ENCODE peak calls at places on chromosomes 16 and 17, in four cellular contexts. N, P, X and S are unnamed samples.
A peak's percentile ranks its signal among the peaks of the same experiment; 100 is the strongest.

GRCh38 chr16:58001781-58002410 is 689 bp downstream of the USB1 start:
- DNase-seq in N (no peak), P (no peak), X (no peak), S (peak; percentile 18)

GRCh38 chr16:50071075-50071671 is 5.4 kb downstream of the HEATR3 start:
- DNase-seq in N (no peak), P (no peak), X (no peak), S (no peak)

GRCh38 chr17:78044280-78044835 is 84.2 kb downstream of the TMC6 start:
- DNase-seq in N (no peak), P (no peak), X (no peak), S (no peak)

GRCh38 chr17:47978324-47978723 is 7.4 kb downstream of the CDK5RAP3 start:
- DNase-seq in N (peak; percentile 95), P (no peak), X (no peak), S (peak; percentile 47)

GRCh38 chr17:57943140-57943539 is 12.1 kb downstream of the CUEDC1 start:
- DNase-seq in N (no peak), P (no peak), X (no peak), S (peak; percentile 68)

GRCh38 chr17:50550661-50551432 is 3.9 kb downstream of the SPATA20 start:
- DNase-seq in N (peak; percentile 95), P (peak; percentile 46), X (peak; percentile 26), S (peak; percentile 54)

GRCh38 chr17:14269473-14269872 is 31.4 kb upstream of the HS3ST3B1 start:
- DNase-seq in N (no peak), P (no peak), X (no peak), S (no peak)

GRCh38 chr16:1688807-1689560 is 10.9 kb downstream of the JPT2 start:
- DNase-seq in N (no peak), P (peak; percentile 78), X (no peak), S (peak; percentile 82)

GRCh38 chr17:38746893-38747384 is 1.2 kb downstream of the PCGF2 start:
- DNase-seq in N (no peak), P (no peak), X (no peak), S (no peak)

GRCh38 chr16:81513204-81514040 is 68.8 kb downstream of the CMIP start:
- DNase-seq in N (no peak), P (no peak), X (no peak), S (no peak)

GRCh38 chr17:79305831-79306687 is 231.4 kb downstream of the ENGASE start:
- DNase-seq in N (peak; percentile 95), P (no peak), X (no peak), S (no peak)

GRCh38 chr16:23146877-23147601 is 2.2 kb downstream of the USP31 start:
- DNase-seq in N (no peak), P (no peak), X (no peak), S (no peak)

GRCh38 chr17:80424261-80424660 is 9.3 kb downstream of the ENDOV start:
- DNase-seq in N (peak; percentile 22), P (no peak), X (no peak), S (no peak)

GRCh38 chr17:17738901-17739300 is 57.6 kb downstream of the RAI1 start:
- DNase-seq in N (no peak), P (no peak), X (no peak), S (no peak)

GRCh38 chr17:5019475-5019956 is 15.7 kb downstream of the SLC52A1 start:
- DNase-seq in N (peak; percentile 54), P (no peak), X (no peak), S (peak; percentile 70)

GRCh38 chr16:25140459-25140858 is 28.9 kb downstream of the LCMT1 start:
- DNase-seq in N (no peak), P (no peak), X (no peak), S (no peak)

GRCh38 chr16:19979638-19980037 is 94.1 kb downstream of the GPR139 start:
- DNase-seq in N (no peak), P (no peak), X (no peak), S (no peak)

GRCh38 chr16:25707982-25708583 is 16.3 kb downstream of the HS3ST4 start:
- DNase-seq in N (peak; percentile 33), P (no peak), X (no peak), S (peak; percentile 15)

GRCh38 chr16:4415538-4416199 is 727 bp downstream of the CORO7 start:
- DNase-seq in N (peak; percentile 77), P (no peak), X (no peak), S (no peak)

GRCh38 chr16:68081796-68082567 is 3.2 kb upstream of the NFATC3 start:
- DNase-seq in N (no peak), P (no peak), X (no peak), S (no peak)